ENCODE peak calls at places on chromosome X, in six cellular contexts. R, W, E, A, Z and Q are unnamed samples.

GRCh38 chrX:100745806-100746537 is 14.1 kb upstream of the SYTL4 start:
- DNase-seq in Z (no peak), A (no peak), R (no peak), W (no peak), E (peak), Q (no peak)

GRCh38 chrX:87528487-87528886 is 10.9 kb downstream of the KLHL4 start:
- DNase-seq in Z (no peak), W (no peak), A (no peak), R (no peak), E (no peak), Q (no peak)

GRCh38 chrX:24542756-24543155 is 77.7 kb downstream of the PDK3 start:
- DNase-seq in A (no peak), E (no peak), R (no peak), W (no peak), Z (no peak), Q (no peak)

GRCh38 chrX:142686206-142686605 is 339.5 kb upstream of the SPANXN4 start:
- DNase-seq in E (no peak), Z (no peak), R (no peak), W (no peak), A (no peak), Q (no peak)

GRCh38 chrX:123818243-123818642 is 41.6 kb upstream of the XIAP start:
- DNase-seq in Z (no peak), E (no peak), R (peak), A (no peak), W (peak), Q (peak)

GRCh38 chrX:69424161-69424560 is 80.0 kb upstream of the NALF2 start:
- DNase-seq in E (peak), W (no peak), Z (peak), A (peak), R (peak), Q (no peak)

GRCh38 chrX:128818690-128819089 is 704.6 kb downstream of the SMARCA1 start:
- DNase-seq in R (no peak), A (no peak), Z (no peak), W (no peak), E (no peak), Q (no peak)

GRCh38 chrX:41177297-41177696 is 92.1 kb downstream of the USP9X start:
- DNase-seq in W (no peak), E (no peak), Z (no peak), R (no peak), A (no peak), Q (no peak)

GRCh38 chrX:134431894-134432293 is 28.1 kb upstream of the HPRT1 start:
- DNase-seq in R (peak), W (peak), Z (no peak), A (no peak), E (no peak), Q (no peak)

GRCh38 chrX:17738002-17738713 is 865 bp downstream of the SCML1 start:
- DNase-seq in A (no peak), Z (peak), R (peak), W (peak), E (peak), Q (no peak)

GRCh38 chrX:41047878-41048534 is 37.2 kb upstream of the USP9X start:
- DNase-seq in Z (no peak), R (no peak), A (no peak), W (no peak), E (no peak), Q (no peak)

GRCh38 chrX:130637591-130637990 is 235.8 kb downstream of the RBMX2 start:
- DNase-seq in A (no peak), W (no peak), R (peak), E (no peak), Z (no peak), Q (no peak)

GRCh38 chrX:7202206-7202605 is 54.3 kb upstream of the PUDP start:
- DNase-seq in E (no peak), R (no peak), W (peak), A (no peak), Z (no peak), Q (no peak)

GRCh38 chrX:129652565-129653169 is 2.1 kb downstream of the APLN start:
- DNase-seq in A (no peak), Z (no peak), W (no peak), E (no peak), R (no peak), Q (no peak)

GRCh38 chrX:71637848-71638247 is 19.5 kb upstream of the CXCR3 start:
- DNase-seq in E (no peak), Z (no peak), R (peak), W (no peak), A (no peak), Q (no peak)

GRCh38 chrX:45351478-45351877 is 150.8 kb upstream of the DIPK2B start:
- DNase-seq in W (peak), A (no peak), Z (no peak), R (peak), E (no peak), Q (no peak)

GRCh38 chrX:16772460-16772859 is 13.8 kb upstream of the TXLNG start:
- DNase-seq in Z (peak), W (no peak), E (peak), A (no peak), R (no peak), Q (no peak)

GRCh38 chrX:47556045-47556623 is 4.9 kb upstream of the ARAF start:
- DNase-seq in A (no peak), Z (peak), R (peak), W (peak), E (peak), Q (peak)

GRCh38 chrX:48823029-48823428 is 3.3 kb upstream of the ERAS start:
- DNase-seq in E (no peak), A (no peak), R (no peak), W (no peak), Z (peak), Q (no peak)

GRCh38 chrX:26788402-26788998 is 572.5 kb downstream of the MAGEB5 start:
- DNase-seq in E (no peak), R (no peak), Z (no peak), A (no peak), W (no peak), Q (no peak)

GRCh38 chrX:133989993-133990392 is 4.6 kb upstream of the GPC3 start:
- DNase-seq in A (no peak), Z (no peak), E (peak), W (no peak), R (no peak), Q (no peak)

GRCh38 chrX:45762699-45763647 is 562.3 kb upstream of the DIPK2B start:
- DNase-seq in Z (no peak), E (no peak), W (peak), A (no peak), R (no peak), Q (no peak)

GRCh38 chrX:43612400-43612799 is 43.7 kb upstream of the MAOA start:
- DNase-seq in W (no peak), E (no peak), R (no peak), A (no peak), Z (no peak), Q (no peak)

GRCh38 chrX:115561605-115562491 is 874 bp downstream of the PLS3 start:
- DNase-seq in E (peak), W (peak), A (no peak), R (peak), Z (peak), Q (no peak)

GRCh38 chrX:29867971-29868370 is 347.4 kb upstream of the MAGEB2 start:
- DNase-seq in R (no peak), Z (no peak), A (no peak), W (no peak), E (no peak), Q (no peak)

GRCh38 chrX:71532078-71532752 is 689 bp upstream of the OGT start:
- DNase-seq in A (peak), W (peak), E (peak), R (peak), Z (no peak), Q (no peak)

GRCh38 chrX:149804102-149804501 is 22.4 kb downstream of the MAGEA9 start:
- DNase-seq in Z (no peak), A (no peak), R (no peak), E (no peak), W (no peak), Q (no peak)

GRCh38 chrX:150897371-150898319 is 823 bp downstream of the CD99L2 start:
- DNase-seq in A (peak), Z (peak), E (peak), R (no peak), W (peak), Q (no peak)

GRCh38 chrX:8636442-8636841 is 95.5 kb downstream of the ANOS1 start:
- DNase-seq in A (no peak), E (no peak), Z (no peak), W (no peak), R (no peak), Q (no peak)

GRCh38 chrX:149962859-149963757 is 24.8 kb upstream of the EOLA2 start:
- DNase-seq in W (peak), R (peak), Z (peak), E (peak), A (peak), Q (no peak)

GRCh38 chrX:31500920-31501319 is 429.1 kb upstream of the FTHL17 start:
- DNase-seq in A (no peak), W (no peak), Z (peak), E (no peak), R (peak), Q (no peak)

GRCh38 chrX:31499120-31499519 is 427.3 kb upstream of the FTHL17 start:
- DNase-seq in W (peak), E (peak), Z (peak), A (no peak), R (peak), Q (no peak)

GRCh38 chrX:31497086-31497485 is 425.2 kb upstream of the FTHL17 start:
- DNase-seq in A (no peak), Z (no peak), R (peak), W (peak), E (no peak), Q (no peak)
- H3K9ac ChIP-seq in A (no peak), Z (no peak), R (no peak), W (no peak), E (no peak), Q (no peak)

GRCh38 chrX:74249963-74250362 is 54.0 kb upstream of the ZCCHC13 start:
- DNase-seq in A (no peak), R (no peak), Z (peak), W (no peak), E (peak), Q (no peak)
- H3K27ac ChIP-seq in A (no peak), R (peak), Z (no peak), W (peak), E (no peak), Q (no peak)

DNA sequence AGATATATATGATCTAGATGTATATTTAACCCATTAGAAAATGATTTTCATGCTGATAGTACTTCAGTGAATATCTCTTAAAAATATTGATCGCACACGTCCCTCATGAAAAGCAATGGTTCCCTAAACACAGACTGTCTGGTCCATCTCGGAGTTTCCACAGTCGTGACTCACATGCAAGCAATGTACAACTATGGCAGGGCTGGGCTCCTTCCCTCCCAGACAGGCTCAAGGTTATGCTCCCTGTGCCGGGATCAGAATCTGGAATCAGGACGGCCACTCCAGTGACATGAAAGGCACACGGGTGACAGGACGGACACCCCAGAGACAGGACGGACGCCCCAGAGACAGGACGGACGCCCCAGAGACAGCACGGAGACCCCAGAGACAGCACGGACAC is 40.2 kb upstream of the PPP2R3B start:
- DNase-seq in R (no peak), W (no peak), A (no peak), Z (no peak), E (no peak), Q (no peak)
- H3K9ac ChIP-seq in R (no peak), W (no peak), A (no peak), Z (no peak), E (no peak), Q (no peak)

DNA sequence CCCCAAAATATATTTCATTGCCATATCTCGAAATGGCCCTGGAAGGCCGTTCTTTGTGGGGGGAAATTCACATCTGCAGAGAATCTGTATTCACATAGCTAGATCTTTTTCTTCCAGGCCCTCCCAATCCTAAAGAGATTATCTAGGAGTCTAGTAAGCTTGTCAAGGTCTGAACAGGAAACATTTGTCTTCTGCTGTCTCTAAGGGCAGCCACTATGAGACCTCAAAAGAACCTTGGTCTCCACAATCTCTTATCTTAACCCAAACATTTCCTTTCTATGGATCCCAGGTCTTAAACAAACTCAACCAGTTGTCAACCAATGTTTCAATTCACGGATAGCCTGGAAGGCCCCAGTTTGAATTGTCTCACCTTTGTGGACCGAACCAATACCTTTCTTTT is 45.0 kb downstream of the CRLF2 start:
- DNase-seq in A (no peak), R (no peak), E (no peak), W (no peak), Z (peak), Q (no peak)
- H3K27ac ChIP-seq in A (no peak), R (no peak), E (no peak), W (no peak), Z (no peak), Q (no peak)

GRCh38 chrX:140503230-140503585 is 1.7 kb downstream of the SOX3 start:
- DNase-seq in Z (no peak), W (no peak), R (no peak), E (peak), A (no peak), Q (no peak)

GRCh38 chrX:140503714-140504351 is 1.0 kb downstream of the SOX3 start:
- DNase-seq in R (peak), W (no peak), Z (peak), E (peak), A (no peak), Q (no peak)

GRCh38 chrX:140501321-140501720 is 3.5 kb downstream of the SOX3 start:
- DNase-seq in E (peak), Z (peak), R (no peak), A (no peak), W (no peak), Q (no peak)

GRCh38 chrX:140501940-140502468 is 2.9 kb downstream of the SOX3 start:
- DNase-seq in Z (peak), R (no peak), W (no peak), E (peak), A (no peak), Q (no peak)

GRCh38 chrX:140502491-140503229 is 2.2 kb downstream of the SOX3 start:
- DNase-seq in R (no peak), W (no peak), Z (peak), E (peak), A (no peak), Q (no peak)
- H3K9ac ChIP-seq in R (no peak), W (no peak), Z (no peak), E (no peak), A (no peak), Q (no peak)

GRCh38 chrX:154000051-154000450 is 19.7 kb downstream of the IRAK1 start:
- DNase-seq in E (no peak), R (no peak), W (no peak), A (no peak), Z (peak), Q (no peak)
- H3K27ac ChIP-seq in E (no peak), R (no peak), W (no peak), A (no peak), Z (no peak), Q (no peak)

GRCh38 chrX:12946406-12946805 is 28.5 kb upstream of the TMSB4X start:
- DNase-seq in E (peak), R (no peak), W (no peak), A (no peak), Z (peak), Q (no peak)
- H3K9ac ChIP-seq in E (no peak), R (no peak), W (no peak), A (no peak), Z (no peak), Q (no peak)

DNA sequence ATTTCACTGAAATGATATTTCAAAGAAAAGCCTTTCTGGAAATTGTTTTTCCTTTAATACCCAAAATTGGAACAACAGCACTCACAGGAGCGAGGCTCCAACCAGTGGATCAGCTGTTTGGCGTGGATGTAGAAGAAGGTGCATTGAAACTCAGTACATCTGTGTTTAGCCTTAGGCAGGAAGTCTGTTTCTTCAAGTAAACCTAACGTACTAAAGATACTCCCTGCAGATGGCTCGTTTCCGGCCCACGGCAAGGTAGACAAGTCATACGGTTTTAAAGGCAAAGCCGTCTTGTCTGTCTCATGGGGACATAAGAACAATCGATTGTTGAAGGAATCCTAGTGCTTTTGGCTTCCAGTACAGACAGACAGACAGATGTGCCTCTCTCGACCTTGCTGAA is 50.0 kb upstream of the CLCN4 start:
- DNase-seq in E (no peak), R (no peak), A (peak), W (no peak), Z (no peak), Q (no peak)
- H3K27ac ChIP-seq in E (no peak), R (no peak), A (no peak), W (no peak), Z (no peak), Q (no peak)